ENCODE peak calls at places on chromosomes 13 and 19, in eight cellular contexts. S, L, V, K, D, Q, P and N are unnamed samples.

GRCh38 chr13:33125821-33126570 is 109.8 kb downstream of the KL start:
- DNase-seq in D (peak; percentile 99), P (no peak), K (peak; percentile 80), Q (peak; percentile 92), L (peak; percentile 96), V (peak; percentile 98), S (no peak), N (peak; percentile 88)

GRCh38 chr19:8090932-8091331 is 38.4 kb downstream of the CCL25 start:
- DNase-seq in K (no peak), D (no peak), L (no peak), S (no peak), P (no peak), Q (no peak), V (no peak), N (no peak)

GRCh38 chr13:98033277-98034247 is 80.1 kb downstream of the IPO5 start:
- DNase-seq in V (peak; percentile 71), K (no peak), Q (peak; percentile 18), P (no peak), S (no peak), D (peak; percentile 66), L (peak; percentile 69), N (peak; percentile 25)

GRCh38 chr19:7928741-7929701 is 3.1 kb upstream of the CTXN1 start:
- DNase-seq in D (peak; percentile 87), K (peak; percentile 74), Q (peak; percentile 58), L (peak; percentile 92), S (peak; percentile 49), P (no peak), V (peak; percentile 82), N (peak; percentile 81)

GRCh38 chr13:46595136-46595917 is 42.4 kb downstream of the LRCH1 start:
- DNase-seq in P (no peak), Q (peak; percentile 70), D (peak; percentile 55), V (no peak), S (no peak), K (no peak), L (peak; percentile 40), N (no peak)

GRCh38 chr13:73683746-73684145 is 450.5 kb downstream of the KLF12 start:
- DNase-seq in S (no peak), V (no peak), K (no peak), Q (no peak), D (no peak), L (no peak), P (no peak), N (no peak)

GRCh38 chr13:61123533-61124269 is 291.9 kb downstream of the PCDH20 start:
- DNase-seq in Q (no peak), P (no peak), L (no peak), V (no peak), S (no peak), K (no peak), D (no peak), N (no peak)

GRCh38 chr19:9709305-9709704 is 34.4 kb upstream of the ZNF562 start:
- DNase-seq in S (no peak), K (no peak), V (no peak), P (no peak), L (no peak), D (no peak), Q (no peak), N (peak; percentile 16)

GRCh38 chr13:72221276-72221962 is 354.4 kb upstream of the DACH1 start:
- DNase-seq in Q (peak; percentile 16), P (no peak), D (no peak), S (no peak), L (peak; percentile 1), K (no peak), V (no peak), N (peak; percentile 39)

DNA sequence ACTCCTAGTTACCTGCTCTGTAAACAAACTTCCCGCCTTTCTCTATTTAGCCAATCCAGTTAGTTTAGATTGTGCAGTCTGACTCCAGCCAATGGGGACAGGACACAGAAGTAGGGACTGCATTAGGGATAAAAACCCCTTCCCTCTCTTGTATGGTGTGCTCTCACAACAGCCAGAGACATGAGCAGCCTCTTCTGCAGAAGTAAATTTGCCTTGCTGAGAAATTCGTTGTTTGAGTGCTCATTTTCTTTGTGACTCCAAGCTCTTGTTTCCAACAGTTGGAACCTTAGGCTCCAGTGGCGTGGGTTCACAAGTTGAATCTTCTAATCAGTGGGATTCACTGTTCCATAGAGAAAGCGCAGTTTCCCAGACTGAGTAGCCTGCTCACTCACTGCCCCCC is 66.1 kb downstream of the ZNF93 start:
- DNase-seq in P (no peak), V (no peak), L (no peak), D (no peak), K (no peak), S (no peak), Q (no peak), N (no peak)
- TF ChIP-seq CTCF in P (no peak), V (no peak), L (no peak), D (no peak), K (no peak), S (no peak), Q (no peak), N (no peak)

DNA sequence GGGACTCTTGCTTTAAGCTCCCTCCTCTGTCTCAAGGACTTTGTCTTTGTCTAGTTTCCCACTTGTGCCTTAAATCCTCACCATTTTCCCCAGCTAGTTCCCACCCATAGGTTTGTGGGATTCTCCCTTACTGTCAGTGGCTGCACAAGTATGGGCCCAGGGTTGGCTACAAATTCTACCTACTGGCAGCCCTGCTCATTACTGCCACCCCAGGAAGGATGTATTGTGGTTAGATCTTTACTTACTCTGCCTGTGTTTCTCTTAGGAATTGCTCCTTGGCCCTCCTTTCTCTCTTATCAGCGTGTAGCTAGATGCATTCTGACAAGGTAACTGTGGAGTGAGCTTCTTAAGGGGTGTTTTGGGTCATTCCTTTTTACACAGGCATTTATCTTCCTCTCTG is 413.5 kb upstream of the PCDH9 start:
- DNase-seq in S (no peak), L (no peak), V (no peak), P (no peak), K (no peak), D (no peak), Q (no peak), N (no peak)
- TF ChIP-seq CTCF in S (no peak), L (no peak), V (peak; percentile 15), P (no peak), K (no peak), D (no peak), Q (no peak), N (no peak)

DNA sequence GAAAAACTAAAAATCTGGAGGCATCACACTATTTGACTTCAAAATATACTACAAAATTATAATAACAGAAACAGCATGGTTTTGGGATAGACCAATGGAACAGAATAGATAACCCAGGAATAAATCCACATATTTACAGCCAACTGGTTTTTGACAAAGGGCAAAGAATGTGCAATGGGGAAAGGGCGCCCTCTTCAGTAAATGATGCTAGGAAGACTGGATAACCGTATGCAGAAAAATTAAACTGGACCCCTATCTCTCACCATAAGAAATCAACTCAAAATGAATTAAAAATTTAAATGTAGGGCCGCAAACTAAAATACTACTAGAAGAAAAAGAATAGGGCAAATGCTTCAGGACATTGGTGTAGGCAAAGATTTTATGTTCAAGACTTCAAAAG is 440.5 kb upstream of the SGCG start:
- DNase-seq in P (no peak), Q (no peak), V (no peak), K (no peak), S (no peak), D (peak; percentile 4), L (peak; percentile 8), N (no peak)
- TF ChIP-seq CTCF in P (no peak), Q (no peak), V (no peak), K (no peak), S (no peak), D (peak; percentile 11), L (peak; percentile 9), N (no peak)

DNA sequence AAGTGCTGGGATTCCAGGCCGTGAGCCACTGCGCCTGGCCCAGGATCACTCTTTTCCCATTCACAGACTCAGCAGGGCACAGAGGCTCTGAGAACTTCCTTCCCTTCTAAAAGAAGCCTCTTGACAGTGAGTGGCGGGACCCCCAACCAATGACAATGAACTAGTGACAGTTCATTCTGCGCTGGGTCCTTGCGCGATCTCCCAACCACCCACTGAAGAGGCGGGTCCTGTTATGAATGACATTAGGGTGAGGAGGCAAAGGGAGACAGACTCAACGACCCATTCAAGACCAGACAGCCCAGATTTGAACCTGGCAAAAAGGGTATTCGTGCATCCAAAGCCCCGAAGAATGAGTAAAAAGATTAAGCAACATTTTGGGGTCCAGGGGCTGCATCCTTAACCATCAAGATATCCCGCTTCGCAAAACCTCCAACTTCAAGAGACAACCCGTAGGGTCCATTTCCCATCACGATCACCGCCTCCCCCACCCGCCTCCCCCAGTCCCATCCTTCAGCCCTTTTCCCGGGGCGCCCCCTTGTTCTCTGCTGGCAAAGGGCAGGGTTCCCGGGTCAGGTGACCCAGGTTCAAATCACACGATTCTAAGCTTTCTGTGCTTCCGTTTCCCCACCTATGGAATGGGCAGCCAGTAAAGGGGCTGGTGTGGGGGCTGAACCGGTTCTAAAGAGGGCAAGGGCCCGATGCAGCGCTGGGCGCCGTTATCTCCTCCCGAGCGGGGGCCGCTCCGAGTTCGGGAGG is 719 bp downstream of the SUGP2 start:
- DNase-seq in L (peak; percentile 95), S (peak; percentile 56), D (peak; percentile 95), Q (peak; percentile 80), K (peak; percentile 94), V (peak; percentile 98), P (peak; percentile 92), N (peak; percentile 91)
- TF ChIP-seq CTCF in L (no peak), S (no peak), D (no peak), Q (no peak), K (no peak), V (peak; percentile 7), P (no peak), N (no peak)

GRCh38 chr19:37778613-37779138 is 710 bp downstream of the ZNF573 start:
- DNase-seq in D (peak; percentile 17), Q (peak; percentile 26), V (no peak), K (no peak), L (peak; percentile 46), P (no peak), S (no peak), N (no peak)

GRCh38 chr19:37779139-37780035 is at the start of gene ZNF573:
- DNase-seq in L (peak; percentile 93), V (peak; percentile 89), P (peak; percentile 57), Q (peak; percentile 87), S (peak; percentile 70), D (peak; percentile 89), K (peak; percentile 88), N (peak; percentile 84)
- TF ChIP-seq CTCF in L (peak; percentile 19), V (peak; percentile 50), P (no peak), Q (no peak), S (no peak), D (no peak), K (peak; percentile 23), N (peak; percentile 29)

GRCh38 chr19:12346896-12347295 is 13.5 kb upstream of the ZNF563 start:
- DNase-seq in D (no peak), Q (no peak), P (no peak), K (no peak), L (no peak), V (no peak), S (no peak), N (no peak)
- TF ChIP-seq CTCF in D (no peak), Q (no peak), P (no peak), K (no peak), L (no peak), V (no peak), S (no peak), N (no peak)

GRCh38 chr19:1377965-1378785 is 5.5 kb upstream of the NDUFS7 start:
- DNase-seq in P (no peak), S (no peak), D (no peak), Q (no peak), L (no peak), K (no peak), V (no peak), N (no peak)
- TF ChIP-seq CTCF in P (no peak), S (no peak), D (no peak), Q (no peak), L (no peak), K (no peak), V (peak; percentile 33), N (no peak)